ENCODE peak calls at places on chromosomes 13 and 19, in nine cellular contexts. Z, L, P, C, E, J, H, X and A are unnamed samples.

GRCh38 chr13:104024416-104025170 is 958.4 kb upstream of the SLC10A2 start:
- DNase-seq in Z (no peak), L (no peak), P (no peak), C (no peak), E (no peak), J (no peak), H (peak), X (no peak), A (peak)

GRCh38 chr13:45121421-45121820 is 1.1 kb downstream of the GTF2F2 start:
- DNase-seq in Z (no peak), L (no peak), P (peak), C (no peak), E (no peak), J (no peak), H (peak), X (no peak), A (peak)

GRCh38 chr13:54705738-54706137 is 1677.1 kb downstream of the OLFM4 start:
- DNase-seq in Z (no peak), L (no peak), P (no peak), C (no peak), E (no peak), J (no peak), H (no peak), X (no peak), A (no peak)

GRCh38 chr13:21537105-21537504 is 66.9 kb downstream of the MICU2 start:
- DNase-seq in Z (no peak), L (no peak), P (no peak), C (no peak), E (no peak), J (no peak), H (peak), X (no peak), A (peak)

GRCh38 chr13:21420706-21421105 is 38.4 kb downstream of the ZDHHC20 start:
- DNase-seq in Z (no peak), L (no peak), P (no peak), C (no peak), E (no peak), J (no peak), H (peak), X (no peak), A (peak)

GRCh38 chr13:99385940-99386339 is 78.7 kb upstream of the GPR183 start:
- DNase-seq in Z (no peak), L (no peak), P (no peak), C (no peak), E (no peak), J (no peak), H (no peak), X (no peak), A (no peak)

GRCh38 chr19:32256341-32256975 is 89.0 kb upstream of the ZNF507 start:
- DNase-seq in Z (no peak), L (no peak), P (no peak), C (no peak), E (no peak), J (no peak), H (no peak), X (no peak), A (no peak)

GRCh38 chr13:50512602-50513527 is 330.6 kb downstream of the DLEU7 start:
- DNase-seq in Z (peak), L (peak), P (no peak), C (no peak), E (no peak), J (no peak), H (peak), X (peak), A (peak)

GRCh38 chr19:46297700-46298476 is 1.0 kb downstream of the HIF3A start:
- DNase-seq in Z (no peak), L (no peak), P (no peak), C (no peak), E (no peak), J (no peak), H (peak), X (peak), A (peak)

GRCh38 chr13:74891610-74892009 is 590.4 kb downstream of the TBC1D4 start:
- DNase-seq in Z (no peak), L (no peak), P (no peak), C (no peak), E (no peak), J (no peak), H (peak), X (no peak), A (peak)

GRCh38 chr19:14571695-14572490 is at the start of gene NDUFB7:
- DNase-seq in Z (peak), L (peak), P (peak), C (peak), E (peak), J (peak), H (peak), X (peak), A (peak)

GRCh38 chr13:69324109-69324886 is 783.3 kb upstream of the ATXN8OS start:
- DNase-seq in Z (no peak), L (no peak), P (peak), C (no peak), E (no peak), J (no peak), H (no peak), X (no peak), A (no peak)